ENCODE peak calls at places on chromosomes 7 and 10, in five cellular contexts. One of them, this sample, is unnamed.

GRCh38 chr7:16739863-16740622 is 13.5 kb upstream of the TSPAN13 start:
- DNase-seq in HepG2: no peak
- DNase-seq in A549: peak
- DNase-seq in H1: no peak
- DNase-seq in IMR-90: peak
- DNase-seq in this sample: peak

GRCh38 chr7:87000344-87000743 is 59.1 kb downstream of the ELAPOR2 start:
- DNase-seq in A549: no peak
- DNase-seq in IMR-90: no peak
- DNase-seq in HepG2: no peak
- DNase-seq in H1: no peak
- DNase-seq in this sample: no peak

GRCh38 chr10:24556746-24557742 is 166.6 kb downstream of the ARHGAP21 start:
- DNase-seq in H1: no peak
- DNase-seq in HepG2: peak
- DNase-seq in A549: peak
- DNase-seq in IMR-90: peak
- DNase-seq in this sample: peak

GRCh38 chr10:132644544-132645530 is 107.2 kb downstream of the INPP5A start:
- DNase-seq in A549: no peak
- DNase-seq in HepG2: no peak
- DNase-seq in H1: no peak
- DNase-seq in IMR-90: no peak
- DNase-seq in this sample: no peak

GRCh38 chr7:154591544-154591943 is 411.4 kb downstream of the PAXIP1 start:
- DNase-seq in HepG2: no peak
- DNase-seq in A549: no peak
- DNase-seq in H1: no peak
- DNase-seq in IMR-90: no peak
- DNase-seq in this sample: no peak

GRCh38 chr10:97553575-97554100 is 18.9 kb upstream of the ANKRD2 start:
- DNase-seq in A549: peak
- DNase-seq in H1: no peak
- DNase-seq in IMR-90: peak
- DNase-seq in HepG2: peak
- DNase-seq in this sample: peak

GRCh38 chr10:121340176-121340850 is 257.9 kb downstream of the FGFR2 start:
- DNase-seq in HepG2: no peak
- DNase-seq in IMR-90: no peak
- DNase-seq in H1: no peak
- DNase-seq in A549: no peak
- DNase-seq in this sample: no peak

GRCh38 chr10:124292911-124293640 is 125.6 kb downstream of the OAT start:
- DNase-seq in A549: no peak
- DNase-seq in HepG2: no peak
- DNase-seq in IMR-90: no peak
- DNase-seq in H1: no peak
- DNase-seq in this sample: no peak

GRCh38 chr7:44145419-44145968 is 4.4 kb upstream of the MYL7 start:
- DNase-seq in A549: no peak
- DNase-seq in IMR-90: no peak
- DNase-seq in HepG2: no peak
- DNase-seq in H1: no peak
- DNase-seq in this sample: no peak

GRCh38 chr10:5291501-5292195 is 73.1 kb upstream of the UCN3 start:
- DNase-seq in A549: peak
- DNase-seq in IMR-90: peak
- DNase-seq in H1: no peak
- DNase-seq in HepG2: peak
- DNase-seq in this sample: peak

GRCh38 chr7:112023282-112023681 is 182.9 kb downstream of the DOCK4 start:
- DNase-seq in IMR-90: no peak
- DNase-seq in A549: no peak
- DNase-seq in HepG2: no peak
- DNase-seq in H1: no peak
- DNase-seq in this sample: no peak

GRCh38 chr10:73333202-73333601 is 25.5 kb downstream of the CFAP70 start:
- DNase-seq in H1: no peak
- DNase-seq in A549: no peak
- DNase-seq in HepG2: no peak
- DNase-seq in IMR-90: no peak
- DNase-seq in this sample: no peak
- TF ChIP-seq MAFK in H1: no peak
- TF ChIP-seq MAFK in A549: no peak
- TF ChIP-seq MAFK in HepG2: no peak
- TF ChIP-seq MAFK in IMR-90: no peak
- TF ChIP-seq MAFK in this sample: no peak

GRCh38 chr7:131931368-131931767 is 374.9 kb upstream of the PODXL start:
- DNase-seq in IMR-90: peak
- DNase-seq in HepG2: no peak
- DNase-seq in A549: no peak
- DNase-seq in H1: no peak
- DNase-seq in this sample: no peak

GRCh38 chr7:131934452-131934851 is 378.0 kb upstream of the PODXL start:
- DNase-seq in H1: no peak
- DNase-seq in IMR-90: no peak
- DNase-seq in HepG2: no peak
- DNase-seq in A549: no peak
- DNase-seq in this sample: no peak

GRCh38 chr7:131935180-131935579 is 378.8 kb upstream of the PODXL start:
- DNase-seq in IMR-90: no peak
- DNase-seq in A549: no peak
- DNase-seq in HepG2: no peak
- DNase-seq in H1: no peak
- DNase-seq in this sample: no peak

GRCh38 chr7:131933890-131934289 is 377.5 kb upstream of the PODXL start:
- DNase-seq in H1: no peak
- DNase-seq in IMR-90: no peak
- DNase-seq in HepG2: no peak
- DNase-seq in A549: no peak
- DNase-seq in this sample: no peak

GRCh38 chr7:131932271-131932670 is 375.8 kb upstream of the PODXL start:
- DNase-seq in IMR-90: no peak
- DNase-seq in A549: no peak
- DNase-seq in HepG2: no peak
- DNase-seq in H1: no peak
- DNase-seq in this sample: no peak
- TF ChIP-seq CTCF in IMR-90: no peak
- TF ChIP-seq CTCF in A549: no peak
- TF ChIP-seq CTCF in HepG2: no peak
- TF ChIP-seq CTCF in H1: no peak
- TF ChIP-seq CTCF in this sample: no peak

GRCh38 chr7:157271315-157271990 is 65.4 kb upstream of the DNAJB6 start:
- DNase-seq in IMR-90: peak
- DNase-seq in HepG2: no peak
- DNase-seq in H1: no peak
- DNase-seq in A549: no peak
- DNase-seq in this sample: no peak
- TF ChIP-seq MAFK in IMR-90: no peak
- TF ChIP-seq MAFK in HepG2: no peak
- TF ChIP-seq MAFK in H1: no peak
- TF ChIP-seq MAFK in A549: no peak
- TF ChIP-seq MAFK in this sample: no peak

GRCh38 chr10:93771354-93771753 is 13.6 kb downstream of the LGI1 start:
- DNase-seq in H1: no peak
- DNase-seq in A549: no peak
- DNase-seq in IMR-90: no peak
- DNase-seq in HepG2: no peak
- DNase-seq in this sample: no peak

GRCh38 chr10:93775330-93775729 is 17.6 kb downstream of the LGI1 start:
- DNase-seq in HepG2: peak
- DNase-seq in H1: no peak
- DNase-seq in A549: no peak
- DNase-seq in IMR-90: no peak
- DNase-seq in this sample: no peak

GRCh38 chr10:93777092-93777491 is 19.4 kb downstream of the LGI1 start:
- DNase-seq in A549: no peak
- DNase-seq in HepG2: no peak
- DNase-seq in H1: no peak
- DNase-seq in IMR-90: no peak
- DNase-seq in this sample: no peak

GRCh38 chr10:93773705-93774104 is 16.0 kb downstream of the LGI1 start:
- DNase-seq in A549: no peak
- DNase-seq in HepG2: no peak
- DNase-seq in H1: no peak
- DNase-seq in IMR-90: no peak
- DNase-seq in this sample: no peak

GRCh38 chr10:93773120-93773519 is 15.4 kb downstream of the LGI1 start:
- DNase-seq in HepG2: no peak
- DNase-seq in A549: no peak
- DNase-seq in IMR-90: no peak
- DNase-seq in H1: no peak
- DNase-seq in this sample: peak
- TF ChIP-seq CTCF in HepG2: no peak
- TF ChIP-seq CTCF in A549: no peak
- TF ChIP-seq CTCF in IMR-90: no peak
- TF ChIP-seq CTCF in H1: no peak
- TF ChIP-seq CTCF in this sample: no peak